ENCODE peak calls at places on chromosomes 11 and 22, in seven cellular contexts. One of them, this sample, is unnamed.
A peak's percentile ranks its signal among the peaks of the same experiment; 100 is the strongest.

GRCh38 chr22:26541167-26541819 is 29.0 kb upstream of the TFIP11 start:
- DNase-seq in AG09309: no peak
- DNase-seq in Kasumi-1: no peak
- DNase-seq in HEK293T: no peak
- DNase-seq in stimulated activated CD8-positive, alpha-beta memory T cell treated with anti-CD3 and anti-CD28 coated beads, Interleukin-15, amount 100 ng/mL, for 4 hours: no peak
- DNase-seq in NCI-H2081: no peak
- DNase-seq in tibial nerve: no peak
- DNase-seq in this sample: no peak

GRCh38 chr22:20116376-20116950 is 559 bp downstream of the RANBP1 start:
- DNase-seq in HEK293T: no peak
- DNase-seq in stimulated activated CD8-positive, alpha-beta memory T cell treated with anti-CD3 and anti-CD28 coated beads, Interleukin-15, amount 100 ng/mL, for 4 hours: no peak
- DNase-seq in tibial nerve: no peak
- DNase-seq in AG09309: no peak
- DNase-seq in NCI-H2081: no peak
- DNase-seq in Kasumi-1: no peak
- DNase-seq in this sample: no peak

GRCh38 chr11:64583296-64584262 is 7.4 kb upstream of the SLC22A12 start:
- DNase-seq in NCI-H2081: no peak
- DNase-seq in HEK293T: no peak
- DNase-seq in tibial nerve: no peak
- DNase-seq in AG09309: no peak
- DNase-seq in Kasumi-1: no peak
- DNase-seq in stimulated activated CD8-positive, alpha-beta memory T cell treated with anti-CD3 and anti-CD28 coated beads, Interleukin-15, amount 100 ng/mL, for 4 hours: no peak
- DNase-seq in this sample: no peak

GRCh38 chr22:20010307-20011122 is 6.1 kb downstream of the ARVCF start:
- DNase-seq in HEK293T: no peak
- DNase-seq in stimulated activated CD8-positive, alpha-beta memory T cell treated with anti-CD3 and anti-CD28 coated beads, Interleukin-15, amount 100 ng/mL, for 4 hours: no peak
- DNase-seq in NCI-H2081: no peak
- DNase-seq in AG09309: no peak
- DNase-seq in Kasumi-1: no peak
- DNase-seq in tibial nerve: no peak
- DNase-seq in this sample: no peak

GRCh38 chr11:6746086-6746618 is 25.6 kb downstream of the OR2AG2 start:
- DNase-seq in tibial nerve: no peak
- DNase-seq in NCI-H2081: no peak
- DNase-seq in stimulated activated CD8-positive, alpha-beta memory T cell treated with anti-CD3 and anti-CD28 coated beads, Interleukin-15, amount 100 ng/mL, for 4 hours: peak; percentile 10
- DNase-seq in AG09309: no peak
- DNase-seq in Kasumi-1: peak; percentile 14
- DNase-seq in HEK293T: no peak
- DNase-seq in this sample: no peak

GRCh38 chr22:38138961-38139360 is 28.5 kb upstream of the BAIAP2L2 start:
- DNase-seq in NCI-H2081: no peak
- DNase-seq in tibial nerve: no peak
- DNase-seq in AG09309: no peak
- DNase-seq in HEK293T: no peak
- DNase-seq in stimulated activated CD8-positive, alpha-beta memory T cell treated with anti-CD3 and anti-CD28 coated beads, Interleukin-15, amount 100 ng/mL, for 4 hours: no peak
- DNase-seq in Kasumi-1: no peak
- DNase-seq in this sample: no peak

GRCh38 chr11:82750643-82751139 is 17.0 kb upstream of the FAM181B start:
- DNase-seq in NCI-H2081: no peak
- DNase-seq in AG09309: no peak
- DNase-seq in HEK293T: no peak
- DNase-seq in tibial nerve: no peak
- DNase-seq in stimulated activated CD8-positive, alpha-beta memory T cell treated with anti-CD3 and anti-CD28 coated beads, Interleukin-15, amount 100 ng/mL, for 4 hours: no peak
- DNase-seq in Kasumi-1: no peak
- DNase-seq in this sample: no peak

GRCh38 chr22:28711820-28712777 is 29.5 kb downstream of the CHEK2 start:
- DNase-seq in stimulated activated CD8-positive, alpha-beta memory T cell treated with anti-CD3 and anti-CD28 coated beads, Interleukin-15, amount 100 ng/mL, for 4 hours: no peak
- DNase-seq in tibial nerve: no peak
- DNase-seq in Kasumi-1: no peak
- DNase-seq in HEK293T: no peak
- DNase-seq in AG09309: peak; percentile 95
- DNase-seq in NCI-H2081: no peak
- DNase-seq in this sample: no peak

GRCh38 chr11:87439981-87440760 is 402.4 kb downstream of the TMEM135 start:
- DNase-seq in HEK293T: no peak
- DNase-seq in NCI-H2081: no peak
- DNase-seq in tibial nerve: no peak
- DNase-seq in AG09309: no peak
- DNase-seq in stimulated activated CD8-positive, alpha-beta memory T cell treated with anti-CD3 and anti-CD28 coated beads, Interleukin-15, amount 100 ng/mL, for 4 hours: no peak
- DNase-seq in Kasumi-1: no peak
- DNase-seq in this sample: no peak

GRCh38 chr11:31974737-31975136 is 116.1 kb upstream of the RCN1 start:
- DNase-seq in HEK293T: no peak
- DNase-seq in stimulated activated CD8-positive, alpha-beta memory T cell treated with anti-CD3 and anti-CD28 coated beads, Interleukin-15, amount 100 ng/mL, for 4 hours: no peak
- DNase-seq in NCI-H2081: no peak
- DNase-seq in AG09309: peak; percentile 73
- DNase-seq in Kasumi-1: no peak
- DNase-seq in tibial nerve: no peak
- DNase-seq in this sample: no peak

GRCh38 chr22:30208631-30209603 is 37.6 kb downstream of the LIF start:
- DNase-seq in tibial nerve: peak; percentile 52
- DNase-seq in NCI-H2081: no peak
- DNase-seq in stimulated activated CD8-positive, alpha-beta memory T cell treated with anti-CD3 and anti-CD28 coated beads, Interleukin-15, amount 100 ng/mL, for 4 hours: no peak
- DNase-seq in AG09309: no peak
- DNase-seq in HEK293T: no peak
- DNase-seq in Kasumi-1: no peak
- DNase-seq in this sample: peak; percentile 89

GRCh38 chr11:86861810-86862209 is 61.5 kb downstream of the PRSS23 start:
- DNase-seq in tibial nerve: no peak
- DNase-seq in NCI-H2081: no peak
- DNase-seq in AG09309: no peak
- DNase-seq in stimulated activated CD8-positive, alpha-beta memory T cell treated with anti-CD3 and anti-CD28 coated beads, Interleukin-15, amount 100 ng/mL, for 4 hours: no peak
- DNase-seq in HEK293T: no peak
- DNase-seq in Kasumi-1: no peak
- DNase-seq in this sample: no peak

GRCh38 chr22:31950226-31950625 is 5.9 kb downstream of the YWHAH start:
- DNase-seq in tibial nerve: no peak
- DNase-seq in AG09309: no peak
- DNase-seq in Kasumi-1: no peak
- DNase-seq in stimulated activated CD8-positive, alpha-beta memory T cell treated with anti-CD3 and anti-CD28 coated beads, Interleukin-15, amount 100 ng/mL, for 4 hours: no peak
- DNase-seq in HEK293T: no peak
- DNase-seq in NCI-H2081: no peak
- DNase-seq in this sample: no peak

GRCh38 chr11:10429526-10429925 is 25.5 kb upstream of the AMPD3 start:
- DNase-seq in NCI-H2081: no peak
- DNase-seq in Kasumi-1: no peak
- DNase-seq in HEK293T: no peak
- DNase-seq in tibial nerve: no peak
- DNase-seq in AG09309: no peak
- DNase-seq in stimulated activated CD8-positive, alpha-beta memory T cell treated with anti-CD3 and anti-CD28 coated beads, Interleukin-15, amount 100 ng/mL, for 4 hours: no peak
- DNase-seq in this sample: peak; percentile 16

GRCh38 chr11:18775492-18776292 is 15.9 kb downstream of the PTPN5 start:
- DNase-seq in stimulated activated CD8-positive, alpha-beta memory T cell treated with anti-CD3 and anti-CD28 coated beads, Interleukin-15, amount 100 ng/mL, for 4 hours: peak; percentile 6
- DNase-seq in NCI-H2081: peak; percentile 57
- DNase-seq in Kasumi-1: peak; percentile 25
- DNase-seq in AG09309: no peak
- DNase-seq in tibial nerve: peak; percentile 36
- DNase-seq in HEK293T: peak; percentile 78
- DNase-seq in this sample: peak; percentile 55

GRCh38 chr11:119056397-119056999 is 507 bp downstream of the HYOU1 start:
- DNase-seq in tibial nerve: no peak
- DNase-seq in NCI-H2081: peak; percentile 61
- DNase-seq in HEK293T: peak; percentile 33
- DNase-seq in AG09309: no peak
- DNase-seq in stimulated activated CD8-positive, alpha-beta memory T cell treated with anti-CD3 and anti-CD28 coated beads, Interleukin-15, amount 100 ng/mL, for 4 hours: peak; percentile 18
- DNase-seq in Kasumi-1: no peak
- DNase-seq in this sample: peak; percentile 71

GRCh38 chr11:79485694-79486093 is 44.9 kb upstream of the TENM4 start:
- DNase-seq in Kasumi-1: no peak
- DNase-seq in NCI-H2081: no peak
- DNase-seq in HEK293T: no peak
- DNase-seq in tibial nerve: no peak
- DNase-seq in AG09309: no peak
- DNase-seq in stimulated activated CD8-positive, alpha-beta memory T cell treated with anti-CD3 and anti-CD28 coated beads, Interleukin-15, amount 100 ng/mL, for 4 hours: no peak
- DNase-seq in this sample: no peak

GRCh38 chr11:102254047-102254446 is 63.2 kb upstream of the BIRC3 start:
- DNase-seq in Kasumi-1: peak; percentile 5
- DNase-seq in stimulated activated CD8-positive, alpha-beta memory T cell treated with anti-CD3 and anti-CD28 coated beads, Interleukin-15, amount 100 ng/mL, for 4 hours: no peak
- DNase-seq in NCI-H2081: no peak
- DNase-seq in HEK293T: peak; percentile 56
- DNase-seq in tibial nerve: no peak
- DNase-seq in AG09309: no peak
- DNase-seq in this sample: peak; percentile 34

GRCh38 chr11:102473543-102473942 is 21.0 kb upstream of the TMEM123 start:
- DNase-seq in HEK293T: no peak
- DNase-seq in NCI-H2081: no peak
- DNase-seq in stimulated activated CD8-positive, alpha-beta memory T cell treated with anti-CD3 and anti-CD28 coated beads, Interleukin-15, amount 100 ng/mL, for 4 hours: no peak
- DNase-seq in AG09309: no peak
- DNase-seq in tibial nerve: no peak
- DNase-seq in Kasumi-1: no peak
- DNase-seq in this sample: no peak

GRCh38 chr22:37314315-37315046 is 32.2 kb downstream of the CYTH4 start:
- DNase-seq in tibial nerve: no peak
- DNase-seq in Kasumi-1: peak; percentile 28
- DNase-seq in stimulated activated CD8-positive, alpha-beta memory T cell treated with anti-CD3 and anti-CD28 coated beads, Interleukin-15, amount 100 ng/mL, for 4 hours: no peak
- DNase-seq in NCI-H2081: no peak
- DNase-seq in AG09309: no peak
- DNase-seq in HEK293T: no peak
- DNase-seq in this sample: no peak

GRCh38 chr11:8368194-8368593 is 104.5 kb upstream of the LMO1 start:
- DNase-seq in tibial nerve: no peak
- DNase-seq in stimulated activated CD8-positive, alpha-beta memory T cell treated with anti-CD3 and anti-CD28 coated beads, Interleukin-15, amount 100 ng/mL, for 4 hours: no peak
- DNase-seq in HEK293T: no peak
- DNase-seq in AG09309: no peak
- DNase-seq in Kasumi-1: no peak
- DNase-seq in NCI-H2081: no peak
- DNase-seq in this sample: no peak

GRCh38 chr11:118071416-118072030 is 5.4 kb upstream of the TMPRSS4 start:
- DNase-seq in Kasumi-1: no peak
- DNase-seq in NCI-H2081: no peak
- DNase-seq in HEK293T: no peak
- DNase-seq in AG09309: no peak
- DNase-seq in tibial nerve: no peak
- DNase-seq in stimulated activated CD8-positive, alpha-beta memory T cell treated with anti-CD3 and anti-CD28 coated beads, Interleukin-15, amount 100 ng/mL, for 4 hours: no peak
- DNase-seq in this sample: no peak

GRCh38 chr11:68007498-68008380 is 2.4 kb upstream of the ALDH3B1 start:
- DNase-seq in NCI-H2081: no peak
- DNase-seq in stimulated activated CD8-positive, alpha-beta memory T cell treated with anti-CD3 and anti-CD28 coated beads, Interleukin-15, amount 100 ng/mL, for 4 hours: no peak
- DNase-seq in tibial nerve: no peak
- DNase-seq in Kasumi-1: no peak
- DNase-seq in HEK293T: no peak
- DNase-seq in AG09309: no peak
- DNase-seq in this sample: no peak

GRCh38 chr22:35355744-35356420 is 25.0 kb upstream of the HMOX1 start:
- DNase-seq in tibial nerve: no peak
- DNase-seq in HEK293T: no peak
- DNase-seq in AG09309: no peak
- DNase-seq in Kasumi-1: no peak
- DNase-seq in NCI-H2081: no peak
- DNase-seq in stimulated activated CD8-positive, alpha-beta memory T cell treated with anti-CD3 and anti-CD28 coated beads, Interleukin-15, amount 100 ng/mL, for 4 hours: no peak
- DNase-seq in this sample: no peak

GRCh38 chr22:42315392-42315756 is 44.9 kb upstream of the TCF20 start:
- DNase-seq in AG09309: no peak
- DNase-seq in tibial nerve: no peak
- DNase-seq in stimulated activated CD8-positive, alpha-beta memory T cell treated with anti-CD3 and anti-CD28 coated beads, Interleukin-15, amount 100 ng/mL, for 4 hours: no peak
- DNase-seq in NCI-H2081: no peak
- DNase-seq in Kasumi-1: no peak
- DNase-seq in HEK293T: no peak
- DNase-seq in this sample: no peak

GRCh38 chr22:48485144-48486135 is 1342.2 kb downstream of the BRD1 start:
- DNase-seq in NCI-H2081: no peak
- DNase-seq in AG09309: no peak
- DNase-seq in tibial nerve: no peak
- DNase-seq in stimulated activated CD8-positive, alpha-beta memory T cell treated with anti-CD3 and anti-CD28 coated beads, Interleukin-15, amount 100 ng/mL, for 4 hours: no peak
- DNase-seq in Kasumi-1: no peak
- DNase-seq in HEK293T: no peak
- DNase-seq in this sample: no peak

GRCh38 chr22:24994070-24994763 is 41.7 kb downstream of the KIAA1671 start:
- DNase-seq in AG09309: no peak
- DNase-seq in tibial nerve: no peak
- DNase-seq in stimulated activated CD8-positive, alpha-beta memory T cell treated with anti-CD3 and anti-CD28 coated beads, Interleukin-15, amount 100 ng/mL, for 4 hours: no peak
- DNase-seq in HEK293T: no peak
- DNase-seq in Kasumi-1: no peak
- DNase-seq in NCI-H2081: no peak
- DNase-seq in this sample: no peak

GRCh38 chr22:42714768-42715430 is 5.8 kb downstream of the A4GALT start:
- DNase-seq in stimulated activated CD8-positive, alpha-beta memory T cell treated with anti-CD3 and anti-CD28 coated beads, Interleukin-15, amount 100 ng/mL, for 4 hours: no peak
- DNase-seq in AG09309: no peak
- DNase-seq in HEK293T: no peak
- DNase-seq in NCI-H2081: no peak
- DNase-seq in tibial nerve: no peak
- DNase-seq in Kasumi-1: no peak
- DNase-seq in this sample: peak; percentile 73

GRCh38 chr11:133935551-133935910 is 21.2 kb downstream of the IGSF9B start:
- DNase-seq in AG09309: no peak
- DNase-seq in NCI-H2081: no peak
- DNase-seq in stimulated activated CD8-positive, alpha-beta memory T cell treated with anti-CD3 and anti-CD28 coated beads, Interleukin-15, amount 100 ng/mL, for 4 hours: no peak
- DNase-seq in tibial nerve: no peak
- DNase-seq in Kasumi-1: no peak
- DNase-seq in HEK293T: no peak
- DNase-seq in this sample: no peak

GRCh38 chr11:720642-721346 is 14.8 kb downstream of the EPS8L2 start:
- DNase-seq in Kasumi-1: no peak
- DNase-seq in stimulated activated CD8-positive, alpha-beta memory T cell treated with anti-CD3 and anti-CD28 coated beads, Interleukin-15, amount 100 ng/mL, for 4 hours: no peak
- DNase-seq in NCI-H2081: no peak
- DNase-seq in HEK293T: no peak
- DNase-seq in tibial nerve: no peak
- DNase-seq in AG09309: no peak
- DNase-seq in this sample: no peak

GRCh38 chr22:38832005-38832978 is 11.5 kb downstream of the NPTXR start:
- DNase-seq in Kasumi-1: no peak
- DNase-seq in stimulated activated CD8-positive, alpha-beta memory T cell treated with anti-CD3 and anti-CD28 coated beads, Interleukin-15, amount 100 ng/mL, for 4 hours: no peak
- DNase-seq in NCI-H2081: no peak
- DNase-seq in HEK293T: no peak
- DNase-seq in AG09309: no peak
- DNase-seq in tibial nerve: no peak
- DNase-seq in this sample: no peak

This sample was measured in erythroblast.